ENCODE peak calls at places on chromosomes 5 and 9, in four cellular contexts. I is IMR-90, M is H1, C is H9. S is an unnamed sample. For H3K4me1, the result is how much of the 10 kb centered on the place peaks cover.

GRCh38 chr9:73116030-73116429 is 35.6 kb upstream of the ANXA1 start:
- DNase-seq in I (peak), M (no peak), C (no peak), S (no peak)

GRCh38 chr5:74328221-74328630 is 312.3 kb downstream of the ENC1 start:
- DNase-seq in I (no peak), M (no peak), C (no peak), S (no peak)

GRCh38 chr9:18382243-18382642 is 91.7 kb upstream of the ADAMTSL1 start:
- DNase-seq in I (no peak), M (no peak), C (no peak), S (no peak)

GRCh38 chr9:108053555-108054061 is 564.0 kb upstream of the KLF4 start:
- DNase-seq in I (peak), M (no peak), C (no peak), S (peak)

GRCh38 chr5:16539169-16539666 is 73.6 kb upstream of the ZNF622 start:
- DNase-seq in I (peak), M (no peak), C (no peak), S (no peak)

GRCh38 chr9:36911601-36912412 is 122.3 kb downstream of the PAX5 start:
- DNase-seq in I (no peak), M (no peak), C (no peak), S (no peak)

GRCh38 chr9:15243086-15243485 is 63.9 kb downstream of the TTC39B start:
- DNase-seq in I (peak), M (no peak), C (no peak), S (no peak)

GRCh38 chr9:101878734-101879133 is 140.3 kb upstream of the GRIN3A start:
- DNase-seq in I (no peak), M (no peak), C (no peak), S (no peak)

GRCh38 chr5:128674837-128675446 is 136.9 kb upstream of the FBN2 start:
- DNase-seq in I (peak), M (no peak), C (peak), S (peak)

GRCh38 chr5:95781101-95781583 is 41.4 kb downstream of the GLRX start:
- DNase-seq in I (peak), M (peak), C (peak), S (peak)

GRCh38 chr5:16411235-16411634 is 54.4 kb downstream of the ZNF622 start:
- DNase-seq in I (peak), M (no peak), C (no peak), S (no peak)

GRCh38 chr9:124300312-124300711 is 42.6 kb downstream of the NEK6 start:
- DNase-seq in I (no peak), M (no peak), C (no peak), S (peak)

GRCh38 chr5:2138896-2139295 is 256.2 kb upstream of the IRX4 start:
- DNase-seq in I (no peak), M (no peak), C (peak), S (no peak)

GRCh38 chr5:32249668-32250067 is 63.1 kb downstream of the MTMR12 start:
- DNase-seq in I (no peak), M (no peak), C (no peak), S (no peak)

GRCh38 chr5:96876292-96876850 is at the start of gene ERAP2:
- DNase-seq in I (peak), M (no peak), C (no peak), S (peak)

GRCh38 chr9:125511780-125512179 is 195.2 kb downstream of the MAPKAP1 start:
- DNase-seq in I (no peak), M (no peak), C (no peak), S (no peak)

GRCh38 chr5:175223336-175223735 is 220.6 kb downstream of the DRD1 start:
- DNase-seq in I (no peak), M (no peak), C (no peak), S (no peak)

GRCh38 chr5:168238422-168238821 is 53.0 kb upstream of the WWC1 start:
- DNase-seq in I (no peak), M (no peak), C (no peak), S (no peak)

DNA sequence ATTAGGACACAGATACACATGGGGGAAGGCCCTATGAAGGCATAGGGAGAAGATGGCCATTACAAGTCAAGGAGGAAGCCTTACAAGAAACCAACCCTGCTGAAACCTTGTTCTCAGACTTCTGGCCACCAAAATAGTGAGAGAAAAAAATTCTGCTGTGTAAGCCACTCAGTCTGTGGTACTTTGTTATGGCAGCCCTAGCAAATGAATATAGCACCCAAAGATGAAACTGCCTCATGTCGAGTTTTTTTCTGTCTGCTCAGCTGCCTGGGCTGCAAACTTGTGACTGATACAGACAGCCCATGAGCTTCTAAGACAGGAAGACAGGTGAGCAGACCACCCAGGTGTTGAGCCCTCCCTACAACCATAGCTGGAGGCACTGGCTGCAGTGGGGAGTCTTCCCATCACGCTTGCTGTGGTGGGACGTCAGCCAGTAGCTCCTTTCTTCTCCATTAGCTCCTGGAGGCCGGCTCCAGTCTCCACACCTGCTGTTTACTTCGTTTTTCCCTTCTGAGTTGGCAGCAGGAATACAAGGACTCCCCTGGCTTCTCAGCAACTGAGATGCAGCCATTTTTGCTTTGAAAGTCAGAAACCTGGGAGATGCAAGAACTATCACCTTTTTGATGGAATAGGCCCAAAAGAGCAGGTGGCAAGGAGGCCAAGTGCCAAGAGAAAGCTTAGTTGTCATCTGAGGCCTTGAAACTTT is 164.9 kb downstream of the SEMA6A start:
- DNase-seq in I (no peak), M (no peak), C (no peak), S (no peak)
- H4K5ac ChIP-seq in I (no peak), M (no peak), C (no peak), S (no peak)

DNA sequence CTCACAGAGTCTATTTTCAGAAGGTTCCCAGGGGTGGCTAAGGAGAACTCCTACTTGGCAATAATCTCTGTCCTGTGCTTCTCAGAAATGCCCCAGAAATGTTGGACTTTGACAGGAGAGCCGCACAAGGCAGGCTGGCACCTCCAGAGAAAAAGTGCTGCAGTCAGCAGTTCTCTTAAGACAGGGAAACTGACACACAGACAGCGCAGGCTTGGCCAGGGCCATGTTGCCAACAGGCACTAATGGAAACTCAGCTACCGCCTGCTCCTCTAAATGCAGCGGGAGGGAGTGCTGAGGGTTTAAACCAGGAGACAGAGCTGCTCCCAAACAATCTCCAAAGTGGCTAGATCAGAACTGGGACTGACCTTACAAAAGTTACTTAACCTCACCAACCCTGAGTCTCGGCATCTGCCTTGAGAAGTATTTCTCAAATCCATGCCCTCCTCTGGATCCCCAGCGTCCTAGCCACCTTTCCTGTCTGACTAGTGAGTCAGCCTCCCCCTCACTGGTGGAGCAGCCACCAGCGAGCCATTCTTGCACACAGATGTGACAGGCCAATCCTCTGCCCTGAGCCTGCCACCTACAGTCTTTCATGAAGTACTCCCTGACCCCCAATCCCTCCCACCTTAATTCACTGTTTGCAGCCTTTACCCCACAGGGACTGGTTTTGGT is 186.4 kb downstream of the CDK5RAP2 start:
- DNase-seq in I (peak), M (no peak), C (no peak), S (no peak)
- H3K4me1 ChIP-seq in I (under half), M (under half), C (under half), S (under half)

GRCh38 chr9:121599186-121599871 is 52.1 kb upstream of the DAB2IP start:
- DNase-seq in I (peak), M (peak), C (peak), S (peak)
- H2BK15ac ChIP-seq in I (peak), M (no peak), C (no peak), S (no peak)

DNA sequence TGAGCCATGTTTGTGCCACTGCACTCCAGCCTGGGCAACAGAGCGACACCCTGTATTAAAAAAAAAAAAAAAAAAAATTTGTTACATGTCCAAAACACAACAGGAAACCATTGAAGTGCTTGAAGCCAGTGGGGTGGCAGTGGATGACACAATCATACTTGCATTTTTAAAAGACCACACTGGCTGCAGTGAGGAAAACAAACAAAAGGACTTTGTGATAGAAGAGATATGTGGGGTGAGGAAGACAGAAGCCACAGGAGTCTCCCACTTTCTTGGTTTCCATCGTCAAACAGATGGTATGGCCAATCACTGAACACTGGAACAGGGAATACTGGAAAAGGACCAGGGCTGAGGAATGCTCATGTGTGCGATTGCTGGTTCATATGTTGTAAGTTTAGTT is 20.9 kb upstream of the COMMD10 start:
- DNase-seq in I (no peak), M (no peak), C (no peak), S (no peak)
- H4K5ac ChIP-seq in I (no peak), M (no peak), C (no peak), S (no peak)

GRCh38 chr5:57832873-57833272 is 350.3 kb upstream of the ACTBL2 start:
- DNase-seq in I (no peak), M (no peak), C (no peak), S (no peak)

GRCh38 chr5:57833489-57833888 is 350.9 kb upstream of the ACTBL2 start:
- DNase-seq in I (no peak), M (no peak), C (no peak), S (no peak)

GRCh38 chr5:57836331-57836730 is 353.7 kb upstream of the ACTBL2 start:
- DNase-seq in I (no peak), M (no peak), C (no peak), S (no peak)

GRCh38 chr5:57836921-57837320 is 354.3 kb upstream of the ACTBL2 start:
- DNase-seq in I (no peak), M (no peak), C (no peak), S (no peak)

GRCh38 chr5:57834829-57835554 is 352.4 kb upstream of the ACTBL2 start:
- DNase-seq in I (peak), M (no peak), C (peak), S (peak)
- H3K4me1 ChIP-seq in I (under half), M (under half), C (under half), S (under half)